ENCODE peak calls at places on chromosomes 13 and 19, in six cellular contexts. M, O, Z, B, P and J are unnamed samples.

GRCh38 chr19:28024920-28025319 is 1188.0 kb downstream of the UQCRFS1 start:
- DNase-seq in M (no peak), B (no peak), O (no peak), P (no peak), Z (no peak), J (no peak)

GRCh38 chr19:34308381-34309367 is 54.3 kb downstream of the GARRE1 start:
- DNase-seq in Z (peak), O (no peak), P (no peak), M (peak), B (no peak), J (no peak)

GRCh38 chr19:30092721-30093569 is 150.9 kb downstream of the URI1 start:
- DNase-seq in O (no peak), Z (no peak), B (no peak), M (peak), P (no peak), J (no peak)

GRCh38 chr13:40477623-40478608 is 188.5 kb downstream of the FOXO1 start:
- DNase-seq in O (peak), P (no peak), B (no peak), M (no peak), Z (no peak), J (no peak)

GRCh38 chr13:106802917-106803316 is 235.0 kb upstream of the ARGLU1 start:
- DNase-seq in P (no peak), M (no peak), O (no peak), B (no peak), Z (no peak), J (no peak)

GRCh38 chr13:42486711-42487198 is 87.2 kb upstream of the TNFSF11 start:
- DNase-seq in O (no peak), M (no peak), B (no peak), P (peak), Z (peak), J (peak)

GRCh38 chr13:102591988-102592781 is 4.6 kb upstream of the TPP2 start:
- DNase-seq in M (peak), Z (peak), O (peak), P (no peak), B (peak), J (peak)

GRCh38 chr13:28494537-28494860 is 429 bp downstream of the FLT1 start:
- DNase-seq in O (no peak), P (no peak), Z (no peak), M (peak), B (no peak), J (no peak)

GRCh38 chr19:3580156-3580955 is 4.9 kb upstream of the GIPC3 start:
- DNase-seq in O (no peak), Z (peak), P (peak), M (no peak), B (no peak), J (peak)

GRCh38 chr19:24049537-24049936 is 37.5 kb upstream of the ZNF254 start:
- DNase-seq in O (no peak), Z (no peak), M (no peak), P (no peak), B (no peak), J (no peak)

GRCh38 chr19:33250500-33250899 is 24.9 kb upstream of the SLC7A10 start:
- DNase-seq in Z (no peak), M (no peak), P (no peak), B (no peak), O (no peak), J (no peak)

GRCh38 chr19:3316132-3316648 is 50.2 kb upstream of the NFIC start:
- DNase-seq in O (no peak), B (no peak), Z (no peak), P (no peak), M (no peak), J (no peak)

GRCh38 chr19:33393286-33394005 is 19.9 kb downstream of the CEBPG start:
- DNase-seq in Z (no peak), O (peak), B (no peak), M (no peak), P (no peak), J (no peak)

GRCh38 chr19:58056861-58057260 is 2.2 kb upstream of the ZNF135 start:
- DNase-seq in M (no peak), Z (no peak), P (no peak), B (no peak), O (no peak), J (no peak)

GRCh38 chr19:11984986-11985385 is 20.1 kb downstream of the ZNF763 start:
- DNase-seq in B (no peak), Z (no peak), O (no peak), P (no peak), M (peak), J (no peak)

GRCh38 chr13:38518328-38518727 is 168.5 kb upstream of the FREM2 start:
- DNase-seq in P (no peak), Z (no peak), B (no peak), O (no peak), M (no peak), J (peak)

DNA sequence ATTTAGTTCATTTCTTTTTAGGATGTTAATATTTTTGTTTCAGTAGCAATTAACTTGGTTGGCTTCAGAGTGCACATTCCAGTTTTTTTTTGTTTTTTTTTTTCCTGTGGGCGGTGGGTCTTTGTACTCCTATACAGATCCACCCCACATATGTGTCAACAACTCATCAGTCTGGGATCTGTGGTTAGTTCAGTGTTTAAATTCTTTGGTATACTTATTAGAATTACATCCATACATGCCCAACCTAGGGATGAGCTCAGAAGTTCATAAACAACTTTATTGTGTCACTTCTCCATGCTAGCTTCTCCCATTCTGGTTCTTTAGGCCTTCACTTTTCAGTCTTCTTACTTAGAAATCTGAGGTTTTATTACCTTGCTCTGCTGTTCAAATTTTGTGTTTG is 50.9 kb downstream of the PCCA start:
- DNase-seq in P (no peak), O (no peak), B (no peak), M (no peak), Z (peak), J (no peak)
- TF ChIP-seq CTCF in P (no peak), O (no peak), B (no peak), M (no peak), Z (no peak), J (no peak)

DNA sequence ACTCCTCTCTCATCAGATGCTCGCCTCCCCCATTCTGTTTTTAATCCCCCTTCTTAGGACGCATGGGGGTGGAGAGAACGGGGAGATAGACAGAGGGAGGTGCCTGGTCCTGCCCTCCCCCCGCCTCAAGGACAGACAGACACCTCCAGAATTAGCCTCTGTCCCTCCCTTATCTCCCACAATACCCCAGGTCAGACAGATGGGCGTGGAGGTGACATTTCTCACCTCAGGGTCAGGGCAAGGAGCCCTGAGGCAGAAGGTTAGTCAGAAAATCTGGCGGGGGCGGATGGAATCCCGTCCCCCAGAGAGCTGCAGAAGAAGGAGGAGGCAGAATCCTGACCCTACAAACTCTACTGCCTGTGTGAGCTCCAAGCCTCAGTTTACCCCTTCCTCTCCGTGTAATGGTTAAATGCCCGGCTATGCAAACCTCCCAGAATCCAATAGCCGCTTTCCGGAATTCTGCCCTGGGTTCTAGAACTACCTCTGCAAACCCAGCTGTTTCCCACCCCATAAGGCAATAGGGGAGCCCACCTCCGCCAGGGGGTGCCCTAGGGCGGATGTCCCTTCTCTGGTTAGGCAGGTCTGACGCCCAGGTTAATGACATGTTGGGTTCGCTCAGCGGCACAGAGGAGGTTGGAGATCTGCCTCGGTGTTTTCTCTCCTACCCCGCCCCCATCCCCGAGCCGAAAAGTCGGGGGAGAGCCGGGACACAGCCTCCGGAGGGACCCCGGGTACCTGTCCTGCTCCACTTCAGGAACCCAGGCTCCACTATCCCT is 900 bp downstream of the PPP1R13L start:
- DNase-seq in B (no peak), Z (peak), O (no peak), M (peak), P (no peak), J (peak)
- H3K4me3 ChIP-seq in B (peak), Z (peak), O (peak), M (peak), P (peak), J (peak)

GRCh38 chr13:51781246-51782022 is 22.5 kb downstream of the DHRS12 start:
- DNase-seq in O (no peak), Z (no peak), M (peak), P (no peak), B (no peak), J (peak)
- TF ChIP-seq CTCF in O (no peak), Z (peak), M (peak), P (peak), B (no peak), J (peak)

GRCh38 chr13:98470920-98471319 is 106.0 kb downstream of the STK24 start:
- DNase-seq in O (no peak), M (no peak), Z (no peak), P (no peak), B (no peak), J (no peak)

GRCh38 chr13:98474292-98474691 is 102.6 kb downstream of the STK24 start:
- DNase-seq in B (no peak), M (no peak), P (no peak), Z (no peak), O (peak), J (no peak)

GRCh38 chr13:98473792-98474153 is 103.1 kb downstream of the STK24 start:
- DNase-seq in P (no peak), M (no peak), Z (no peak), O (no peak), B (no peak), J (no peak)

GRCh38 chr13:98473135-98473791 is 103.6 kb downstream of the STK24 start:
- DNase-seq in O (no peak), P (no peak), B (no peak), M (no peak), Z (no peak), J (no peak)

GRCh38 chr13:98471895-98472294 is 105.0 kb downstream of the STK24 start:
- DNase-seq in B (no peak), O (peak), M (no peak), Z (no peak), P (no peak), J (no peak)
- H3K4me3 ChIP-seq in B (no peak), O (no peak), M (no peak), Z (no peak), P (no peak), J (no peak)

GRCh38 chr13:82976499-82976898 is 905.8 kb downstream of the SLITRK1 start:
- DNase-seq in P (no peak), M (no peak), Z (no peak), O (no peak), B (no peak), J (peak)
- TF ChIP-seq CTCF in P (peak), M (no peak), Z (peak), O (no peak), B (no peak), J (no peak)

DNA sequence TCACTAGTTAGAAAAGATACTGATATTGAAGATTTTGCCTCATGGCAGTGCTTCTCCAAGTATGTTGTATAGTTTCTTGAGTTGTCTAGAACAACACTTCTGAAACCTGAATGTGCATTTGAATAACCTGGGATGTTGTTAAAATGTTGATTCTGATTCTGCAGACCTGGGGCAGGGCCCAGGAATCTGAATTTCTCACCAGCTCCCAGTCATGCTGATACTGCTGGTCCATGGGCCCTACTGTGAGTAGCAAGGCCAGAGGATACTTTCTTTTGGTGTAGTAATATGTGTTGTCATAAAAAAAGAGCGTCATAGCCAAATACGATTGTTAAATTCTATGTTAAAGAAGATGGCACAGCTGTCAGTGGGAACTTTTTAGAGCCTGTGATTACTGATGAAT is 41.6 kb upstream of the C1QTNF9 start:
- DNase-seq in B (no peak), P (no peak), O (no peak), M (no peak), Z (no peak), J (no peak)
- H3K4me3 ChIP-seq in B (peak), P (no peak), O (no peak), M (no peak), Z (peak), J (no peak)

GRCh38 chr13:22103046-22103445 is 432.2 kb downstream of the FGF9 start:
- DNase-seq in O (no peak), P (no peak), Z (no peak), M (no peak), B (no peak), J (no peak)
- TF ChIP-seq CTCF in O (no peak), P (no peak), Z (no peak), M (no peak), B (no peak), J (no peak)